ENCODE peak calls at places on chromosomes 6 and 20, in five cellular contexts. J, W, I, V and P are unnamed samples.

GRCh38 chr6:52733172-52733571 is 30.1 kb downstream of the GSTA2 start:
- DNase-seq in J (no peak), W (no peak), I (no peak), V (no peak), P (no peak)

GRCh38 chr6:116087437-116088027 is 13.1 kb upstream of the NT5DC1 start:
- DNase-seq in J (no peak), W (no peak), I (no peak), V (peak; percentile 63), P (no peak)

GRCh38 chr6:88989215-88989614 is 25.8 kb upstream of the RNGTT start:
- DNase-seq in J (no peak), W (no peak), I (no peak), V (peak; percentile 15), P (no peak)

GRCh38 chr6:168247456-168248147 is 72.0 kb downstream of the DACT2 start:
- DNase-seq in J (no peak), W (no peak), I (no peak), V (no peak), P (no peak)

GRCh38 chr20:60642546-60642945 is 609.5 kb upstream of the CDH4 start:
- DNase-seq in J (no peak), W (no peak), I (no peak), V (no peak), P (no peak)

GRCh38 chr20:52893498-52893897 is 78.7 kb upstream of the TSHZ2 start:
- DNase-seq in J (no peak), W (no peak), I (no peak), V (no peak), P (no peak)

GRCh38 chr6:26421259-26422144 is 18.8 kb upstream of the BTN3A3 start:
- DNase-seq in J (peak; percentile 89), W (peak; percentile 84), I (peak; percentile 51), V (peak; percentile 94), P (peak; percentile 73)

GRCh38 chr6:66897576-66897975 is 1190.5 kb upstream of the EYS start:
- DNase-seq in J (no peak), W (peak; percentile 66), I (peak; percentile 22), V (peak; percentile 53), P (peak; percentile 41)

GRCh38 chr6:35794536-35795452 is 2.3 kb downstream of the CLPS start:
- DNase-seq in J (peak; percentile 33), W (no peak), I (no peak), V (no peak), P (no peak)

GRCh38 chr6:126052485-126052884 is 66.1 kb downstream of the TRMT11 start:
- DNase-seq in J (no peak), W (no peak), I (no peak), V (no peak), P (no peak)

GRCh38 chr20:53244711-53245110 is 272.6 kb downstream of the TSHZ2 start:
- DNase-seq in J (no peak), W (no peak), I (no peak), V (no peak), P (no peak)

GRCh38 chr6:20952605-20953004 is 418.3 kb downstream of the CDKAL1 start:
- DNase-seq in J (no peak), W (no peak), I (no peak), V (peak; percentile 77), P (peak; percentile 41)

GRCh38 chr6:109349419-109349987 is 32.8 kb downstream of the CD164 start:
- DNase-seq in J (no peak), W (no peak), I (no peak), V (peak; percentile 52), P (peak; percentile 43)

GRCh38 chr6:158031445-158032353 is 50.0 kb downstream of the SYNJ2 start:
- DNase-seq in J (peak; percentile 44), W (no peak), I (peak; percentile 50), V (peak; percentile 97), P (peak; percentile 84)

GRCh38 chr6:130158061-130158460 is 64.7 kb downstream of the SAMD3 start:
- DNase-seq in J (no peak), W (no peak), I (no peak), V (no peak), P (no peak)

GRCh38 chr20:6819599-6819998 is 52.1 kb downstream of the BMP2 start:
- DNase-seq in J (no peak), W (no peak), I (no peak), V (no peak), P (no peak)

GRCh38 chr6:167252271-167252670 is 38.8 kb upstream of the UNC93A start:
- DNase-seq in J (no peak), W (no peak), I (no peak), V (no peak), P (no peak)

GRCh38 chr20:36085686-36086267 is 68.8 kb upstream of the EPB41L1 start:
- DNase-seq in J (no peak), W (no peak), I (no peak), V (peak; percentile 61), P (no peak)

GRCh38 chr20:50052952-50053789 is 59.8 kb downstream of the UBE2V1 start:
- DNase-seq in J (peak; percentile 71), W (no peak), I (no peak), V (no peak), P (no peak)

GRCh38 chr6:12262236-12263061 is 27.7 kb upstream of the EDN1 start:
- DNase-seq in J (no peak), W (no peak), I (no peak), V (no peak), P (no peak)
- H3K4me3 ChIP-seq in J (no peak overlapping the region), W (no peak overlapping the region), I (no peak overlapping the region), V (no peak overlapping the region), P (no peak overlapping the region)

GRCh38 chr6:32149577-32149845 is 2.2 kb downstream of the PRRT1 start:
- DNase-seq in J (no peak), W (no peak), I (no peak), V (no peak), P (no peak)

GRCh38 chr6:32149932-32150920 is 1.5 kb downstream of the PRRT1 start:
- DNase-seq in J (peak; percentile 85), W (no peak), I (no peak), V (no peak), P (no peak)

GRCh38 chr6:32152414-32153251 is 894 bp upstream of the PRRT1 start:
- DNase-seq in J (peak; percentile 44), W (no peak), I (no peak), V (peak; percentile 25), P (no peak)

GRCh38 chr6:32151885-32152311 is at the start of gene PRRT1:
- DNase-seq in J (peak; percentile 69), W (no peak), I (no peak), V (no peak), P (no peak)

DNA sequence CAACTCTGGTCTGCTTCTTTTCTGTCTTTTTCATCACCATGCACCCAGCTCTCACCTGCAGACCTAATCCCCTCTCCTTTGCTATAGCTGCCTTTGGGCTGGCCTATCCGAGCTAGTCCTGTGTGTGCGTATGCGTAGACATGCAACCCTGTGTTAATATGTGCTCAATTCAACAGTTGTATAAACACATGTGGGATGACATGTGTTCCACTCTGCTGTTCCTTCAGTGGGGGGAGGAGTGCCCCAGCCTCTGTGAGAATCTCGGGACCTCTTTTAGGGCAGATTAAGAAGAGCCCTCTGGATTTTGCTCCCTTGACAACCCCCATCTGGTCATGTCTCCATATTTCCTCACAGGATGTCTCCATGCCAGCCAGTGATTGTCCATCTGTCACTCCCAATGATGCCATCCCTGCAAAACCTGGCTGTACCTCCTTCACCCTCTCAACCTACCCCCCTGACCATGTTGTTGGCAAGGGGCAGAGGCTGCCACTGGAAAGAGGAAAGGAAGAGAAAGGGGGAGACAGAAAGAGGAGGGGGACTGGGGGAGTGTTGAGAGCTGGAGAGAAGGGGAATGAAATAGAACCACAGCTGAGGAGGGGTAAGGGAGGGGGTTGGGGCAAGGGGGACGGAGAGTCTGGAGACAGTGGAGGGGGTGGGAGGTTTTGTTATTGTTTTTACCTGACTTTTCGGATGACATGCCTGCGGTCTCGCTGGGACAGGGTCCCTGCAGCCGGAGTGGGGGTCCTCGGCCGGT is 431 bp downstream of the PRRT1 start:
- DNase-seq in J (peak; percentile 76), W (no peak), I (peak; percentile 45), V (no peak), P (no peak)
- H3K4me3 ChIP-seq in J (peak overlapping the region; percentile 80), W (no peak overlapping the region), I (peak overlapping the region; percentile 54), V (peak overlapping the region; percentile 13), P (peak overlapping the region; percentile 78)

DNA sequence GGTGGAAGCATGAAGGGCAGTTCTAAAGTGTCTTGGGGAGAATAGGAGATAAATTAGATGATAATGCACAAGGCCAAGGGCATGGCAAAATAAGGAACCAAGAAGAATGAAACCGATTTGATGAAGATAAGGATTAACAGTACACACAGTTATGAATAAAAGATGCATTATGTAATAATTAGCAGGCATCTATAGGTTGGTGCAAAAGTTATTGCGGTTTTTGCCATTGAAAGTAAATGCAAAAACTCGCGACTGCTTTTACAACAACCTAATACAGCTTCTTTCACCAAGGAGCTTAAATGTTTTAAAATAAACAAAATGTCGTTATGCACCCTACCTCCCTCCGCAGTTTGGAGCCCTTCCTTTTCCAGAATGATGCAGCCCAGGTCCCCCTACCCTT is 29.0 kb downstream of the MAS1 start:
- DNase-seq in J (no peak), W (no peak), I (no peak), V (no peak), P (no peak)
- H3K4me3 ChIP-seq in J (no peak overlapping the region), W (no peak overlapping the region), I (no peak overlapping the region), V (no peak overlapping the region), P (no peak overlapping the region)

GRCh38 chr6:29975561-29975907 is 33.2 kb downstream of the HLA-A start:
- DNase-seq in J (no peak), W (no peak), I (no peak), V (no peak), P (no peak)
- H3K4me3 ChIP-seq in J (peak overlapping the region; percentile 37), W (no peak overlapping the region), I (peak overlapping the region; percentile 32), V (no peak overlapping the region), P (no peak overlapping the region)

DNA sequence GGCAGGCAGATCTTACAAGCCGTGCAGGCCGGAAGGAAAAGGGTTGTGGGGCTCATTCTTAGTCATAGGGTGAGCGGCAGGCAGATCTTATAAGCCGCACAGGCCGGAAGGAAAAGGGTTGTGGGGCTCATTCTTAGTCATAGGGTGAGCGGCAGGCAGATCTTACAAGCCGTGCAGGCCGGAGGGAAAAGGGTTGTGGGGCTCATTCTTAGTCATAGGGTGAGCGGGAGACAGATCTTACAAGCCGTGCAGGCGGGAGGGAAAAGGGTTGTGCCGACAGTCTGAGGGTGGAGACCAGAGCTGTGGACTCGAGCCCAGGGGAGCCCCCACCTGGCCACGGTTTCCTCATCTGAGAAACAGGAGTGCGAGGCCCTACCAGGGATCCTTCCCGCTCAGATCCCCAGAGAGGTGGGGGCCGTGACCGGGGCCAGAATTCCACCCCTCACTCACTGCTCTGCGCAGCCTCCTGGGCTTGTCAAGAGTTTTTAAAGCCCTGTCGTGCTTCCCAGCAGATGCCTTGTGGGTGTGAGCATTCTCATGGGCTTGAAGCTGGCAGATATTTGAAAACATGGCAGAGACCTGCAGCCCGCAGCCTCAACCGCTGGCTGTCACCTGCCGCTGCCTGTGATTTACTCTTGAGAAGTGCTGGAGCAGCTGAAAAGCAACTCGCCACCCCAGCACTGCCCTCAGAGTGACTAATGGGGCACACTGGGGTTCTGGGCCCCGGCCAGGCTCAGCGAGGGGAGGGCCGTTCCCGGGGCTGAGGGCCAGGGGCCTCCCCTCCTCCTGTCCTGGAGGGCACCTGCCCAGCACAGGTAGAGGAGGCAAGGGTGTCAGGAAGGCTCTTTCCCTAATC is 31.9 kb downstream of the NTSR1 start:
- DNase-seq in J (no peak), W (no peak), I (peak; percentile 85), V (peak; percentile 64), P (peak; percentile 62)
- H3K4me3 ChIP-seq in J (no peak overlapping the region), W (no peak overlapping the region), I (peak overlapping the region; percentile 50), V (no peak overlapping the region), P (no peak overlapping the region)

GRCh38 chr6:27814665-27815424 is 97.4 kb downstream of the OR2B2 start:
- DNase-seq in J (peak; percentile 84), W (peak; percentile 96), I (peak; percentile 81), V (peak; percentile 97), P (peak; percentile 84)
- H3K4me3 ChIP-seq in J (peak overlapping the region; percentile 57), W (peak overlapping the region; percentile 68), I (peak overlapping the region; percentile 53), V (peak overlapping the region; percentile 48), P (peak overlapping the region; percentile 47)